ENCODE peak calls at places on chromosome 12, in eight cellular contexts. One of them, this sample, is unnamed.

GRCh38 chr12:75505706-75506312 is 5.6 kb downstream of the KRR1 start:
- DNase-seq in CD4-positive, alpha-beta T cell: no peak
- DNase-seq in sigmoid colon: no peak
- DNase-seq in left ventricle myocardium inferior: no peak
- DNase-seq in mammary epithelial cell: no peak
- DNase-seq in pancreas: no peak
- DNase-seq in H9: no peak
- DNase-seq in PC-3: peak
- DNase-seq in this sample: no peak

GRCh38 chr12:28879379-28879778 is 269.7 kb upstream of the FAR2 start:
- DNase-seq in H9: no peak
- DNase-seq in sigmoid colon: no peak
- DNase-seq in pancreas: no peak
- DNase-seq in left ventricle myocardium inferior: no peak
- DNase-seq in PC-3: no peak
- DNase-seq in mammary epithelial cell: no peak
- DNase-seq in CD4-positive, alpha-beta T cell: no peak
- DNase-seq in this sample: no peak

GRCh38 chr12:753401-754237 is 1.2 kb downstream of the WNK1 start:
- DNase-seq in mammary epithelial cell: no peak
- DNase-seq in pancreas: peak
- DNase-seq in sigmoid colon: peak
- DNase-seq in PC-3: no peak
- DNase-seq in left ventricle myocardium inferior: peak
- DNase-seq in CD4-positive, alpha-beta T cell: peak
- DNase-seq in H9: peak
- DNase-seq in this sample: peak

GRCh38 chr12:82973601-82974000 is 286.9 kb downstream of the TMTC2 start:
- DNase-seq in CD4-positive, alpha-beta T cell: no peak
- DNase-seq in mammary epithelial cell: no peak
- DNase-seq in H9: no peak
- DNase-seq in sigmoid colon: no peak
- DNase-seq in PC-3: no peak
- DNase-seq in left ventricle myocardium inferior: no peak
- DNase-seq in pancreas: no peak
- DNase-seq in this sample: no peak

GRCh38 chr12:63899396-63899795 is 54.9 kb downstream of the SRGAP1 start:
- DNase-seq in PC-3: no peak
- DNase-seq in sigmoid colon: no peak
- DNase-seq in left ventricle myocardium inferior: no peak
- DNase-seq in mammary epithelial cell: no peak
- DNase-seq in pancreas: peak
- DNase-seq in CD4-positive, alpha-beta T cell: no peak
- DNase-seq in H9: no peak
- DNase-seq in this sample: no peak

GRCh38 chr12:76183459-76184186 is 99.1 kb upstream of the NAP1L1 start:
- DNase-seq in sigmoid colon: no peak
- DNase-seq in left ventricle myocardium inferior: no peak
- DNase-seq in mammary epithelial cell: peak
- DNase-seq in CD4-positive, alpha-beta T cell: no peak
- DNase-seq in H9: no peak
- DNase-seq in pancreas: no peak
- DNase-seq in PC-3: peak
- DNase-seq in this sample: no peak

GRCh38 chr12:109738878-109739665 is 25.4 kb downstream of the FAM222A start:
- DNase-seq in mammary epithelial cell: no peak
- DNase-seq in H9: peak
- DNase-seq in pancreas: peak
- DNase-seq in left ventricle myocardium inferior: peak
- DNase-seq in sigmoid colon: peak
- DNase-seq in CD4-positive, alpha-beta T cell: no peak
- DNase-seq in PC-3: peak
- DNase-seq in this sample: no peak

GRCh38 chr12:49537709-49538601 is 875 bp upstream of the KCNH3 start:
- DNase-seq in CD4-positive, alpha-beta T cell: peak
- DNase-seq in left ventricle myocardium inferior: no peak
- DNase-seq in pancreas: no peak
- DNase-seq in sigmoid colon: peak
- DNase-seq in H9: peak
- DNase-seq in mammary epithelial cell: no peak
- DNase-seq in PC-3: peak
- DNase-seq in this sample: peak

GRCh38 chr12:76784600-76785051 is 20.7 kb downstream of the ZDHHC17 start:
- DNase-seq in mammary epithelial cell: peak
- DNase-seq in pancreas: no peak
- DNase-seq in CD4-positive, alpha-beta T cell: no peak
- DNase-seq in H9: no peak
- DNase-seq in PC-3: peak
- DNase-seq in left ventricle myocardium inferior: no peak
- DNase-seq in sigmoid colon: no peak
- DNase-seq in this sample: no peak

GRCh38 chr12:80230068-80230467 is 130.7 kb downstream of the OTOGL start:
- DNase-seq in PC-3: no peak
- DNase-seq in left ventricle myocardium inferior: no peak
- DNase-seq in H9: peak
- DNase-seq in mammary epithelial cell: no peak
- DNase-seq in pancreas: no peak
- DNase-seq in CD4-positive, alpha-beta T cell: no peak
- DNase-seq in sigmoid colon: no peak
- DNase-seq in this sample: no peak

GRCh38 chr12:95473440-95473946 is 459 bp upstream of the METAP2 start:
- DNase-seq in pancreas: peak
- DNase-seq in left ventricle myocardium inferior: no peak
- DNase-seq in sigmoid colon: no peak
- DNase-seq in mammary epithelial cell: peak
- DNase-seq in PC-3: peak
- DNase-seq in H9: peak
- DNase-seq in CD4-positive, alpha-beta T cell: peak
- DNase-seq in this sample: no peak

GRCh38 chr12:83089575-83089974 is 402.9 kb downstream of the TMTC2 start:
- DNase-seq in CD4-positive, alpha-beta T cell: no peak
- DNase-seq in pancreas: no peak
- DNase-seq in left ventricle myocardium inferior: no peak
- DNase-seq in H9: no peak
- DNase-seq in PC-3: no peak
- DNase-seq in sigmoid colon: no peak
- DNase-seq in mammary epithelial cell: no peak
- DNase-seq in this sample: no peak

GRCh38 chr12:52423661-52424503 is 10.3 kb downstream of the KRT75 start:
- DNase-seq in CD4-positive, alpha-beta T cell: no peak
- DNase-seq in left ventricle myocardium inferior: no peak
- DNase-seq in pancreas: no peak
- DNase-seq in mammary epithelial cell: no peak
- DNase-seq in PC-3: peak
- DNase-seq in sigmoid colon: peak
- DNase-seq in H9: no peak
- DNase-seq in this sample: no peak

GRCh38 chr12:124680863-124681778 is 113.7 kb upstream of the NCOR2 start:
- DNase-seq in pancreas: no peak
- DNase-seq in mammary epithelial cell: peak
- DNase-seq in sigmoid colon: no peak
- DNase-seq in H9: peak
- DNase-seq in left ventricle myocardium inferior: peak
- DNase-seq in CD4-positive, alpha-beta T cell: no peak
- DNase-seq in PC-3: peak
- DNase-seq in this sample: no peak

GRCh38 chr12:123094349-123095073 is 56.4 kb downstream of the PITPNM2 start:
- DNase-seq in PC-3: peak
- DNase-seq in pancreas: peak
- DNase-seq in CD4-positive, alpha-beta T cell: no peak
- DNase-seq in sigmoid colon: peak
- DNase-seq in left ventricle myocardium inferior: no peak
- DNase-seq in mammary epithelial cell: peak
- DNase-seq in H9: no peak
- DNase-seq in this sample: no peak

DNA sequence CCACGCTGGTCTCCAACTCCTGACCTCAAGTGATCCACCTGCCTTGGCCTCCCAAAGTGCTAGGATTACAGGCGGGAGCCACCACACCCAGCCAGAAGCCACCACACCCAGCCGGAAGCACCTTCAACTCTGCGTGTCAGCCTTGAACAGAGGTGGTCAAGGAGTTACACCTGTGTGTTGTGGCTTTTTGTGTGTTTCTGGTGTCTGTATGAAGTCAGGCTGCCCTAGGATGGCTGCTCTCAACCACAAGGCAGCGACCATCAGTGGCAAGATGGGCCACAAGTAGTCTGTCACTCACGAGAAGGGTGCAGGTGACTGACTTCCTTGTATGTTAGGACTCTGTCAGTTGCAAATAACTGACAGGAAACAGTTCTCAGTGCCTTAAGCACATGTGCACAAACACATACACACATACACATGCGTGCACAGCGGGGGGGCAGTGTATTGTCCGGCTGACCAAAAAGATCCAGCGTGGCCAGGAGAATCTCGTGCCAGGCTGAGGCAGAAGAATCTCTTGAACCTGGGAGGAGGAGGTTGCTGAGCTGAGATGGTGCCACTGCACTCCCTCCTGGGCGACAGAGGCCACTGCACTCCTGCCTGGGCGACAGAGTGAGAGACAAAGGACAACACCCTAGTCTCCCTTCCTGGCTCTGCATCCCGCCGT is 13.5 kb downstream of the P2RX4 start:
- DNase-seq in CD4-positive, alpha-beta T cell: peak
- DNase-seq in mammary epithelial cell: peak
- DNase-seq in left ventricle myocardium inferior: no peak
- DNase-seq in sigmoid colon: no peak
- DNase-seq in PC-3: no peak
- DNase-seq in pancreas: no peak
- DNase-seq in H9: peak
- DNase-seq in this sample: no peak
- TF ChIP-seq CTCF in CD4-positive, alpha-beta T cell: no peak
- TF ChIP-seq CTCF in mammary epithelial cell: peak
- TF ChIP-seq CTCF in left ventricle myocardium inferior: no peak
- TF ChIP-seq CTCF in sigmoid colon: no peak
- TF ChIP-seq CTCF in PC-3: peak
- TF ChIP-seq CTCF in pancreas: no peak
- TF ChIP-seq CTCF in H9: peak
- TF ChIP-seq CTCF in this sample: no peak

DNA sequence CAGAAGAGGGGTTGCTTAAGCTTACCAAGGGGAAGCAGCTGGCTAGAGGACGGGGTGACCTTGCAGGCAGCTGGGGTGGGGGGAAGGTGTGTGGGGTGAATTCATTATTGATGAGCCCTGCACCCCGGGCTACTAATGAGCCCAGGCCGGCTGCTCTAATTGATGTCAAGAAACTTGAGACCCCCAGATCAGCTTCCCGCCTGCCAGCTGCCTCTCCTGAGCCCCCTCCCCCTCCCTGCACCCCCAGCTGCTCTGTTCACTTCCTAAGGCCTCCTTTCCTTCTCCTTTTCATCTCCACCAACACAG is 8.8 kb upstream of the ZNF385A start:
- DNase-seq in mammary epithelial cell: no peak
- DNase-seq in H9: no peak
- DNase-seq in sigmoid colon: no peak
- DNase-seq in left ventricle myocardium inferior: no peak
- DNase-seq in CD4-positive, alpha-beta T cell: no peak
- DNase-seq in PC-3: no peak
- DNase-seq in pancreas: no peak
- DNase-seq in this sample: no peak
- H3K27ac ChIP-seq in mammary epithelial cell: no peak
- H3K27ac ChIP-seq in H9: no peak
- H3K27ac ChIP-seq in sigmoid colon: no peak
- H3K27ac ChIP-seq in left ventricle myocardium inferior: no peak
- H3K27ac ChIP-seq in CD4-positive, alpha-beta T cell: no peak
- H3K27ac ChIP-seq in PC-3: no peak
- H3K27ac ChIP-seq in pancreas: no peak
- H3K27ac ChIP-seq in this sample: no peak

GRCh38 chr12:103783744-103784664 is 57.0 kb downstream of the NT5DC3 start:
- DNase-seq in H9: no peak
- DNase-seq in pancreas: peak
- DNase-seq in sigmoid colon: peak
- DNase-seq in mammary epithelial cell: peak
- DNase-seq in CD4-positive, alpha-beta T cell: no peak
- DNase-seq in left ventricle myocardium inferior: no peak
- DNase-seq in PC-3: peak
- DNase-seq in this sample: no peak
- TF ChIP-seq CTCF in H9: no peak
- TF ChIP-seq CTCF in pancreas: peak
- TF ChIP-seq CTCF in sigmoid colon: no peak
- TF ChIP-seq CTCF in mammary epithelial cell: peak
- TF ChIP-seq CTCF in CD4-positive, alpha-beta T cell: no peak
- TF ChIP-seq CTCF in left ventricle myocardium inferior: peak
- TF ChIP-seq CTCF in PC-3: peak
- TF ChIP-seq CTCF in this sample: no peak

GRCh38 chr12:24226745-24227350 is 277.4 kb upstream of the SOX5 start:
- DNase-seq in mammary epithelial cell: peak
- DNase-seq in PC-3: peak
- DNase-seq in H9: no peak
- DNase-seq in pancreas: no peak
- DNase-seq in CD4-positive, alpha-beta T cell: no peak
- DNase-seq in sigmoid colon: no peak
- DNase-seq in left ventricle myocardium inferior: no peak
- DNase-seq in this sample: no peak
- H3K27ac ChIP-seq in mammary epithelial cell: no peak
- H3K27ac ChIP-seq in PC-3: no peak
- H3K27ac ChIP-seq in H9: no peak
- H3K27ac ChIP-seq in pancreas: no peak
- H3K27ac ChIP-seq in CD4-positive, alpha-beta T cell: no peak
- H3K27ac ChIP-seq in sigmoid colon: no peak
- H3K27ac ChIP-seq in left ventricle myocardium inferior: no peak
- H3K27ac ChIP-seq in this sample: no peak

DNA sequence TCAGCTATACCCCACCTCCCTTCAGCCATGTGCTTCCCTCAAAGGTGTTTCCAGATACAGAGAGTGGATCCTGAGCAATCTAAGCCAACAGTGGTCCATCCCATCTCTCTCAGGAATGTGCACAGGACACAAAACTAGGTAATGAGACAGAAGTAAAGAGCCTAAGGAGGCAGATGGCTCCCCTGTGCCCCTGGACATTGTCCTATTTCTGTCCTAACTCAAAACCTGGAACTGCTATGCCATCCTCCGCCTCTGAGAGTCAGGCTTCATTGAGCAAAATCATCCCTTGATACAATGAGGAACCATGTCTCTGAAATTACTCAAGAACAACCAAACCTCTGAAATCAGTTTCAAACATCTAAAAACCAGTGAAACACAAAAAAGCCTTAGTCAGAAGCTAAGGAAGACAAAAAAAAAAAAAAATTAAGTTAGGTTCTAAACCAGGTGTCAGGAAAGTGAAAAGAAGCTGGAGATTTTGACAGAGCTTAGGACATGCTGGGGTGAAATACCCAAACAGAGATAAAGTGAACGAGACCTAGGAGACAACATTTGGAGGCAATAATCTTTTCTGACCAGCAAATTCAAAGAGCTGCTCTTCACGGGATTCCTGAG is 200.3 kb upstream of the PLEKHG7 start:
- DNase-seq in CD4-positive, alpha-beta T cell: no peak
- DNase-seq in sigmoid colon: no peak
- DNase-seq in mammary epithelial cell: no peak
- DNase-seq in H9: no peak
- DNase-seq in left ventricle myocardium inferior: no peak
- DNase-seq in pancreas: peak
- DNase-seq in PC-3: peak
- DNase-seq in this sample: no peak
- TF ChIP-seq CTCF in CD4-positive, alpha-beta T cell: no peak
- TF ChIP-seq CTCF in sigmoid colon: no peak
- TF ChIP-seq CTCF in mammary epithelial cell: peak
- TF ChIP-seq CTCF in H9: peak
- TF ChIP-seq CTCF in left ventricle myocardium inferior: peak
- TF ChIP-seq CTCF in pancreas: no peak
- TF ChIP-seq CTCF in PC-3: no peak
- TF ChIP-seq CTCF in this sample: no peak

GRCh38 chr12:47942327-47943230 is 20.8 kb upstream of the TMEM106C start:
- DNase-seq in mammary epithelial cell: no peak
- DNase-seq in H9: peak
- DNase-seq in PC-3: no peak
- DNase-seq in CD4-positive, alpha-beta T cell: peak
- DNase-seq in left ventricle myocardium inferior: no peak
- DNase-seq in sigmoid colon: peak
- DNase-seq in pancreas: peak
- DNase-seq in this sample: no peak
- H3K27ac ChIP-seq in mammary epithelial cell: no peak
- H3K27ac ChIP-seq in H9: no peak
- H3K27ac ChIP-seq in PC-3: no peak
- H3K27ac ChIP-seq in CD4-positive, alpha-beta T cell: no peak
- H3K27ac ChIP-seq in left ventricle myocardium inferior: no peak
- H3K27ac ChIP-seq in sigmoid colon: no peak
- H3K27ac ChIP-seq in pancreas: no peak
- H3K27ac ChIP-seq in this sample: no peak

This sample was measured in coronary artery.